ENCODE peak calls at places on chromosomes 6 and 20, in seven cellular contexts. U is adipocyte; R is A549; W is epithelial cell of esophagus; Z is effector memory CD4-positive, alpha-beta T cell; V is uterus; H is H1. G is an unnamed sample.

GRCh38 chr6:118896339-118897136 is 2.6 kb downstream of the ASF1A start:
- DNase-seq in U (peak; percentile 65), R (peak; percentile 68), W (peak; percentile 80), Z (no peak), V (no peak), H (no peak), G (no peak)

GRCh38 chr20:51446656-51447055 is 95.9 kb downstream of the NFATC2 start:
- DNase-seq in U (peak; percentile 79), R (peak; percentile 86), W (peak; percentile 44), Z (no peak), V (peak; percentile 69), H (no peak), G (no peak)

GRCh38 chr6:155765275-155766194 is 309.9 kb upstream of the NOX3 start:
- DNase-seq in U (peak; percentile 61), R (no peak), W (no peak), Z (no peak), V (no peak), H (no peak), G (no peak)

GRCh38 chr6:26030716-26031115 is 56.5 kb upstream of the HFE start:
- DNase-seq in U (no peak), R (no peak), W (no peak), Z (no peak), V (no peak), H (no peak), G (no peak)

GRCh38 chr20:51640743-51641142 is 98.2 kb upstream of the NFATC2 start:
- DNase-seq in U (peak; percentile 40), R (no peak), W (no peak), Z (no peak), V (no peak), H (no peak), G (no peak)

GRCh38 chr6:70314240-70314639 is 11.4 kb upstream of the COL9A1 start:
- DNase-seq in U (no peak), R (no peak), W (no peak), Z (no peak), V (peak; percentile 16), H (no peak), G (no peak)

GRCh38 chr20:59690976-59691375 is 86.6 kb downstream of the PHACTR3 start:
- DNase-seq in U (no peak), R (no peak), W (no peak), Z (no peak), V (no peak), H (no peak), G (no peak)

GRCh38 chr6:7993952-7994351 is 70.2 kb downstream of the BLOC1S5 start:
- DNase-seq in U (no peak), R (no peak), W (no peak), Z (no peak), V (no peak), H (no peak), G (no peak)

GRCh38 chr6:24910850-24911712 is 24.7 kb downstream of the RIPOR2 start:
- DNase-seq in U (peak; percentile 83), R (no peak), W (peak; percentile 54), Z (peak; percentile 22), V (peak; percentile 79), H (no peak), G (no peak)

GRCh38 chr6:25172819-25173218 is 106.4 kb upstream of the CARMIL1 start:
- DNase-seq in U (peak; percentile 95), R (peak; percentile 13), W (peak; percentile 58), Z (no peak), V (no peak), H (no peak), G (no peak)

GRCh38 chr6:109009761-109010612 is 84.7 kb downstream of the SESN1 start:
- DNase-seq in U (no peak), R (no peak), W (no peak), Z (no peak), V (no peak), H (no peak), G (no peak)

GRCh38 chr6:161249327-161249726 is 24.5 kb downstream of the AGPAT4 start:
- DNase-seq in U (no peak), R (no peak), W (no peak), Z (no peak), V (no peak), H (no peak), G (no peak)

GRCh38 chr6:161245363-161245762 is 28.5 kb downstream of the AGPAT4 start:
- DNase-seq in U (no peak), R (no peak), W (no peak), Z (no peak), V (no peak), H (no peak), G (no peak)

GRCh38 chr6:161244725-161245124 is 29.1 kb downstream of the AGPAT4 start:
- DNase-seq in U (no peak), R (no peak), W (no peak), Z (no peak), V (no peak), H (peak; percentile 36), G (no peak)

GRCh38 chr6:161242779-161243693 is 30.8 kb downstream of the AGPAT4 start:
- DNase-seq in U (peak; percentile 62), R (no peak), W (peak; percentile 24), Z (peak; percentile 8), V (no peak), H (peak; percentile 79), G (no peak)

GRCh38 chr6:161246725-161247124 is 27.1 kb downstream of the AGPAT4 start:
- DNase-seq in U (no peak), R (no peak), W (no peak), Z (no peak), V (no peak), H (no peak), G (no peak)
- H3K4me3 ChIP-seq in U (no peak overlapping the region), R (no peak overlapping the region), W (no peak overlapping the region), Z (no peak overlapping the region), V (no peak overlapping the region), H (no peak overlapping the region), G (no peak overlapping the region)

GRCh38 chr6:41027251-41027650 is 11.8 kb downstream of the UNC5CL start:
- DNase-seq in U (no peak), R (no peak), W (no peak), Z (no peak), V (no peak), H (no peak), G (no peak)

GRCh38 chr6:41032830-41033229 is 6.2 kb downstream of the UNC5CL start:
- DNase-seq in U (no peak), R (no peak), W (no peak), Z (no peak), V (no peak), H (no peak), G (no peak)

GRCh38 chr6:41027799-41028617 is 11.0 kb downstream of the UNC5CL start:
- DNase-seq in U (peak; percentile 90), R (peak; percentile 54), W (peak; percentile 58), Z (peak; percentile 59), V (peak; percentile 70), H (peak; percentile 97), G (peak; percentile 63)

GRCh38 chr6:41025966-41026365 is 13.1 kb downstream of the UNC5CL start:
- DNase-seq in U (no peak), R (no peak), W (no peak), Z (no peak), V (no peak), H (no peak), G (no peak)

DNA sequence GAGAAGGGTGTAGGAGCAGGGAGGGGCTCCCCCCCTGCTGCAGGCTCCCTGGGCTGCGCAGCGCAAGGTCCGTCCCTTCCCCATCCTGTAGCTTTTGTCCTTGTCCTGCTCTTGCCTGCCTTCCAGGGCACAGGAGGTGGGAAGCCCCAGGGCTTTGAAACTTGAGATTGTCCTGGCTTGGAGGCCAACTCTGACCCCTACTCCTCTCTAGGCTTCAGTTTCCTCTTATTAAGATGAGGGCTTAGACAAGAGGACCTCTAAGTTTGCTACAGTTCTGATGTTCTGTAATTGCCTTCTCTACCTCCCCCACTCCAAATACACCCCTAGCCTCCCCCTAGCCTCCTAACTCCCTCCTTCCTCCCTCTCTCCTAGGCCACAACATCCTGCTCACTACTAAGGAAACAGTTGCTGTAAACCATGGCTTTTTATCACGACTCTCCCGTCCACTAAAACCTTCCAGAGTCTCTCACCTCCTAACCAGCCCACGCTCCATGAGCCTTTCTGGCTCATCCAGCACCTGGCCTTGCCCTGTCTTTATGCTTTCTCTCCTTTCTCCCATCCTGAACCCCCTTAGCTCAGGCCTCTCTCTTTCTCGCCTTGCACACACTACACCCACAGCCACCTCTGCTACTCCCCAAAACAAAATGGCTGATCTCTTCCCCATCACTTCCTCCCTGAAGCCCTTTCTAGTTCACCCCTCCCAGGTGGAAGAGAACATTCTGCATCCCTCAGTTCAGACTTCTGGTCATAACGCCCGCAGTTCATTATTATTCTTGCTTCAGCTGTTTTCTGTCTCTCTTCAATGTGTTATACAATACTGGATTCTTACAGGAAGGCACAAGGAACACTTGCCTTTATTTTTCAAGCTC is 10.2 kb downstream of the UNC5CL start:
- DNase-seq in U (no peak), R (no peak), W (no peak), Z (no peak), V (no peak), H (no peak), G (peak; percentile 57)
- H3K4me3 ChIP-seq in U (peak overlapping the region; percentile 75), R (no peak overlapping the region), W (peak overlapping the region; percentile 42), Z (peak overlapping the region; percentile 68), V (peak overlapping the region; percentile 33), H (peak overlapping the region; percentile 12), G (peak overlapping the region; percentile 64)

GRCh38 chr20:43559588-43559987 is 761 bp downstream of the SGK2 start:
- DNase-seq in U (no peak), R (no peak), W (no peak), Z (no peak), V (no peak), H (no peak), G (no peak)
- H3K4me3 ChIP-seq in U (peak overlapping the region; percentile 53), R (no peak overlapping the region), W (no peak overlapping the region), Z (no peak overlapping the region), V (no peak overlapping the region), H (no peak overlapping the region), G (no peak overlapping the region)

GRCh38 chr6:6711832-6712231 is 123.3 kb downstream of the LY86 start:
- DNase-seq in U (no peak), R (no peak), W (no peak), Z (no peak), V (no peak), H (no peak), G (peak; percentile 7)

GRCh38 chr6:6713660-6714446 is 125.3 kb downstream of the LY86 start:
- DNase-seq in U (no peak), R (peak; percentile 13), W (peak; percentile 68), Z (no peak), V (no peak), H (no peak), G (no peak)

GRCh38 chr6:6714498-6715360 is 126.2 kb downstream of the LY86 start:
- DNase-seq in U (no peak), R (no peak), W (no peak), Z (no peak), V (no peak), H (no peak), G (no peak)

GRCh38 chr6:6712979-6713514 is 124.5 kb downstream of the LY86 start:
- DNase-seq in U (no peak), R (no peak), W (peak; percentile 50), Z (no peak), V (no peak), H (no peak), G (no peak)

DNA sequence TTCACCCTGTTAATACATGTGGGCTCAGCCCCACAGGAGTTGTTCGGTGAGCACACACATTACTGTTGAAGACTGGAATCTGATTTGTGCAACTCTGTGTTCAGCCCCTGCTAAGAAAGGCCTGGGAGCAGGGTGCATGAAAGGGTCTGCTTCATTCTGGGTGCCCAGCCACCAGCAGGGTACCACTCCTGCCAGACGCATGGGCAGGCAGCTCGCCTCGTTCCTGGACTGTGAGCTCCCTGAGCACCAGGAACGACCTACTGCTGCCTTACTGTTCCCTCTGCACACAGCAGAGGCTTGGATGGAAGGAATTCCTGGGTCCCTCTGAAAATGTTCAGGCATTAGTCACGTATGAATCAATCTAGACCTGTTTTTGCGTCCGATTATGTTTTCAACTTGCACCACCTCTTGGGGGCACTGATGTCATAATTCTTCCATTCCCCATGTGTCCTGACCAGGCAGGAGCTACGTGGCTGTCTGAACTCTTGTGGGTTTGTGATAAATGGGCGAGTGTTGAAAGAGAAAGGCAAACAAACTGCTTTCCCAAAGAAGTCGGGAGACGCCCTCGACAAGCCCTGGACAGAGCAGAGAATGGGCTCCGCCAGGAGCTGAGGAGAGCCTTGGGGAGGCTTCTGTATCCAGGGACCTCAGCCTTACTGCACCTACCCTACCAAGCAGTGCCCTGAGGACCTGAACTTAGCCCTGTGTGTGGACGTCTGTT is 123.9 kb downstream of the LY86 start:
- DNase-seq in U (no peak), R (peak; percentile 83), W (peak; percentile 98), Z (no peak), V (no peak), H (no peak), G (no peak)
- H3K4me3 ChIP-seq in U (peak overlapping the region; percentile 55), R (no peak overlapping the region), W (no peak overlapping the region), Z (no peak overlapping the region), V (no peak overlapping the region), H (no peak overlapping the region), G (no peak overlapping the region)